ENCODE peak calls at places on chromosomes 12 and 14, in six cellular contexts. P is upper lobe of right lung; Y is effector memory CD4-positive, alpha-beta T cell; J is cardiac muscle cell; A is stimulated activated CD8-positive, alpha-beta memory T cell treated with anti-CD3 and anti-CD28 coated beads, Interleukin-4, amount 100 ng/mL, for 24 hours; X is amniotic stem cell. L is an unnamed sample.

GRCh38 chr14:91515979-91516378 is 5.9 kb upstream of the PPP4R3A start:
- DNase-seq in P (no peak), Y (no peak), J (no peak), A (no peak), X (no peak), L (no peak)

GRCh38 chr14:100142073-100143040 is 17.1 kb downstream of the DEGS2 start:
- DNase-seq in P (peak), Y (no peak), J (peak), A (no peak), X (no peak), L (no peak)

GRCh38 chr12:71639341-71639760 is 24.3 kb downstream of the ZFC3H1 start:
- DNase-seq in P (no peak), Y (no peak), J (no peak), A (no peak), X (no peak), L (no peak)

GRCh38 chr14:93128785-93129459 is 13.2 kb upstream of the ITPK1 start:
- DNase-seq in P (no peak), Y (no peak), J (no peak), A (no peak), X (no peak), L (no peak)

GRCh38 chr14:100490252-100490651 is 97.0 kb downstream of the BEGAIN start:
- DNase-seq in P (no peak), Y (no peak), J (no peak), A (no peak), X (no peak), L (no peak)

GRCh38 chr12:93198086-93198485 is 179.6 kb upstream of the NUDT4 start:
- DNase-seq in P (no peak), Y (no peak), J (no peak), A (no peak), X (peak), L (peak)

GRCh38 chr14:54502602-54503001 is 7.1 kb upstream of the CGRRF1 start:
- DNase-seq in P (no peak), Y (no peak), J (peak), A (no peak), X (no peak), L (no peak)

GRCh38 chr12:47561746-47562145 is 144.1 kb downstream of the RPAP3 start:
- DNase-seq in P (no peak), Y (no peak), J (no peak), A (no peak), X (no peak), L (no peak)

GRCh38 chr12:100254876-100255275 is 12.0 kb downstream of the DEPDC4 start:
- DNase-seq in P (no peak), Y (no peak), J (peak), A (no peak), X (no peak), L (no peak)

GRCh38 chr12:30926243-30927209 is at the start of gene TSPAN11:
- DNase-seq in P (no peak), Y (no peak), J (peak), A (no peak), X (peak), L (peak)

GRCh38 chr12:107200394-107200793 is 107.0 kb upstream of the CRY1 start:
- DNase-seq in P (no peak), Y (no peak), J (peak), A (no peak), X (no peak), L (peak)

GRCh38 chr14:94011795-94012194 is 14.3 kb upstream of the OTUB2 start:
- DNase-seq in P (no peak), Y (no peak), J (no peak), A (no peak), X (no peak), L (peak)

GRCh38 chr12:27333311-27334009 is 824 bp downstream of the BMAL2 start:
- DNase-seq in P (peak), Y (peak), J (no peak), A (peak), X (no peak), L (no peak)

GRCh38 chr12:15540469-15540872 is 218.2 kb downstream of the PTPRO start:
- DNase-seq in P (no peak), Y (no peak), J (peak), A (no peak), X (no peak), L (no peak)

GRCh38 chr12:52720487-52720886 is 17.2 kb upstream of the KRT77 start:
- DNase-seq in P (no peak), Y (no peak), J (no peak), A (no peak), X (no peak), L (no peak)

GRCh38 chr14:95265106-95266094 is 54.3 kb downstream of the CLMN start:
- DNase-seq in P (no peak), Y (no peak), J (peak), A (peak), X (peak), L (peak)

GRCh38 chr12:56687225-56688128 is 607 bp downstream of the PTGES3 start:
- DNase-seq in P (peak), Y (peak), J (peak), A (peak), X (no peak), L (peak)

GRCh38 chr14:105065280-105066228 is at the start of gene GPR132:
- DNase-seq in P (peak), Y (peak), J (peak), A (peak), X (no peak), L (no peak)

GRCh38 chr14:28666961-28667360 is 99.6 kb upstream of the FOXG1 start:
- DNase-seq in P (no peak), Y (no peak), J (no peak), A (no peak), X (no peak), L (peak)

GRCh38 chr12:230925-231671 is 17.1 kb upstream of the SLC6A12 start:
- DNase-seq in P (peak), Y (no peak), J (no peak), A (no peak), X (no peak), L (no peak)

GRCh38 chr12:100733817-100734593 is 60.6 kb upstream of the ANO4 start:
- DNase-seq in P (no peak), Y (no peak), J (peak), A (no peak), X (peak), L (peak)

GRCh38 chr14:69281450-69282169 is 21.7 kb downstream of the GALNT16 start:
- DNase-seq in P (no peak), Y (no peak), J (no peak), A (no peak), X (no peak), L (no peak)

GRCh38 chr14:51310453-51311074 is 70.5 kb downstream of the TMX1 start:
- DNase-seq in P (no peak), Y (no peak), J (peak), A (no peak), X (no peak), L (peak)

GRCh38 chr14:102795060-102795925 is 18.0 kb downstream of the TRAF3 start:
- DNase-seq in P (no peak), Y (peak), J (peak), A (no peak), X (peak), L (peak)

L was measured in astrocyte of the spinal cord.